ENCODE peak calls at places on chromosomes 13 and 19, in nine cellular contexts. R is PC-3, Z is OCI-LY7, U is neural progenitor cell, V is HCT116, F is GM23248, J is MM.1S, L is GM23338, O is SK-N-SH. B is an unnamed sample.

GRCh38 chr19:13208131-13208963 is 58.1 kb downstream of the IER2 start:
- DNase-seq in R (no peak), Z (peak), U (peak), V (no peak), F (peak), J (peak), L (no peak), O (no peak), B (no peak)

GRCh38 chr13:61414686-61415664 is 674 bp downstream of the PCDH20 start:
- DNase-seq in R (peak), Z (no peak), U (peak), V (no peak), F (no peak), J (no peak), L (peak), O (peak), B (peak)

GRCh38 chr13:40170091-40170490 is 496.4 kb downstream of the FOXO1 start:
- DNase-seq in R (no peak), Z (no peak), U (no peak), V (no peak), F (peak), J (no peak), L (no peak), O (no peak), B (no peak)

GRCh38 chr13:46665630-46666482 is 112.9 kb downstream of the LRCH1 start:
- DNase-seq in R (peak), Z (no peak), U (no peak), V (no peak), F (no peak), J (no peak), L (no peak), O (peak), B (peak)

GRCh38 chr13:85710545-85710944 is 88.7 kb downstream of the SLITRK6 start:
- DNase-seq in R (no peak), Z (no peak), U (no peak), V (no peak), F (no peak), J (no peak), L (no peak), O (no peak), B (no peak)

GRCh38 chr13:90899411-90899810 is 448.1 kb upstream of the MIR17HG start:
- DNase-seq in R (no peak), Z (no peak), U (no peak), V (no peak), F (no peak), J (no peak), L (no peak), O (no peak), B (no peak)

GRCh38 chr19:48632692-48633147 is 4.5 kb downstream of the DBP start:
- DNase-seq in R (no peak), Z (no peak), U (no peak), V (no peak), F (peak), J (peak), L (no peak), O (no peak), B (peak)

GRCh38 chr13:74272826-74273225 is 138.6 kb upstream of the KLF12 start:
- DNase-seq in R (no peak), Z (no peak), U (no peak), V (no peak), F (no peak), J (no peak), L (no peak), O (no peak), B (no peak)

GRCh38 chr13:112733112-112733511 is 43.3 kb downstream of the ATP11A start:
- DNase-seq in R (no peak), Z (no peak), U (peak), V (no peak), F (no peak), J (no peak), L (peak), O (peak), B (no peak)

GRCh38 chr13:62387642-62388041 is 972.0 kb upstream of the PCDH20 start:
- DNase-seq in R (peak), Z (no peak), U (peak), V (peak), F (peak), J (no peak), L (peak), O (peak), B (peak)

GRCh38 chr19:19539738-19540703 is 2.0 kb downstream of the CILP2 start:
- DNase-seq in R (peak), Z (peak), U (peak), V (peak), F (peak), J (no peak), L (peak), O (peak), B (peak)

GRCh38 chr13:47934371-47934770 is 66.7 kb downstream of the SUCLA2 start:
- DNase-seq in R (no peak), Z (no peak), U (no peak), V (no peak), F (no peak), J (no peak), L (no peak), O (no peak), B (no peak)

GRCh38 chr19:35509018-35509652 is 4.3 kb downstream of the DMKN start:
- DNase-seq in R (peak), Z (no peak), U (peak), V (peak), F (peak), J (no peak), L (peak), O (no peak), B (peak)

GRCh38 chr19:6318772-6319171 is 14.6 kb downstream of the ACER1 start:
- DNase-seq in R (peak), Z (no peak), U (no peak), V (no peak), F (peak), J (no peak), L (no peak), O (no peak), B (no peak)

GRCh38 chr13:30690282-30691188 is 44.8 kb upstream of the ALOX5AP start:
- DNase-seq in R (peak), Z (peak), U (no peak), V (no peak), F (peak), J (peak), L (no peak), O (no peak), B (peak)

GRCh38 chr13:94177041-94177440 is 302.4 kb downstream of the DCT start:
- DNase-seq in R (no peak), Z (no peak), U (no peak), V (no peak), F (no peak), J (no peak), L (no peak), O (no peak), B (no peak)

GRCh38 chr13:92984151-92984550 is 242.5 kb upstream of the GPC6 start:
- DNase-seq in R (no peak), Z (no peak), U (no peak), V (no peak), F (no peak), J (no peak), L (no peak), O (no peak), B (no peak)

GRCh38 chr19:56309511-56310185 is 5.0 kb downstream of the ZSCAN5A start:
- DNase-seq in R (peak), Z (peak), U (peak), V (peak), F (peak), J (peak), L (peak), O (peak), B (peak)

GRCh38 chr13:33752631-33753030 is 65.3 kb upstream of the RFC3 start:
- DNase-seq in R (no peak), Z (no peak), U (no peak), V (no peak), F (no peak), J (no peak), L (no peak), O (no peak), B (no peak)

GRCh38 chr13:110449225-110450015 is 112.1 kb downstream of the RAB20 start:
- DNase-seq in R (no peak), Z (no peak), U (no peak), V (no peak), F (no peak), J (no peak), L (no peak), O (no peak), B (no peak)

GRCh38 chr19:49587227-49587626 is 3.8 kb upstream of the PRR12 start:
- DNase-seq in R (no peak), Z (no peak), U (no peak), V (no peak), F (no peak), J (no peak), L (no peak), O (no peak), B (no peak)

GRCh38 chr19:30870861-30871260 is 478.4 kb downstream of the TSHZ3 start:
- DNase-seq in R (no peak), Z (no peak), U (no peak), V (no peak), F (peak), J (no peak), L (no peak), O (peak), B (peak)

GRCh38 chr19:22619371-22619770 is 14.8 kb upstream of the ZNF492 start:
- DNase-seq in R (no peak), Z (no peak), U (no peak), V (no peak), F (no peak), J (no peak), L (no peak), O (no peak), B (no peak)

GRCh38 chr19:18593367-18594095 is 4.9 kb downstream of the REX1BD start:
- DNase-seq in R (peak), Z (peak), U (peak), V (no peak), F (peak), J (no peak), L (peak), O (peak), B (no peak)

GRCh38 chr13:79741006-79741405 is 260.1 kb downstream of the NDFIP2 start:
- DNase-seq in R (no peak), Z (no peak), U (no peak), V (no peak), F (peak), J (no peak), L (no peak), O (peak), B (peak)

GRCh38 chr19:10112895-10113591 is 1.6 kb downstream of the P2RY11 start:
- DNase-seq in R (peak), Z (peak), U (peak), V (no peak), F (peak), J (peak), L (peak), O (peak), B (peak)

GRCh38 chr19:40907968-40908735 is 26.1 kb upstream of the CYP2A7 start:
- DNase-seq in R (no peak), Z (no peak), U (peak), V (no peak), F (peak), J (no peak), L (peak), O (no peak), B (no peak)

DNA sequence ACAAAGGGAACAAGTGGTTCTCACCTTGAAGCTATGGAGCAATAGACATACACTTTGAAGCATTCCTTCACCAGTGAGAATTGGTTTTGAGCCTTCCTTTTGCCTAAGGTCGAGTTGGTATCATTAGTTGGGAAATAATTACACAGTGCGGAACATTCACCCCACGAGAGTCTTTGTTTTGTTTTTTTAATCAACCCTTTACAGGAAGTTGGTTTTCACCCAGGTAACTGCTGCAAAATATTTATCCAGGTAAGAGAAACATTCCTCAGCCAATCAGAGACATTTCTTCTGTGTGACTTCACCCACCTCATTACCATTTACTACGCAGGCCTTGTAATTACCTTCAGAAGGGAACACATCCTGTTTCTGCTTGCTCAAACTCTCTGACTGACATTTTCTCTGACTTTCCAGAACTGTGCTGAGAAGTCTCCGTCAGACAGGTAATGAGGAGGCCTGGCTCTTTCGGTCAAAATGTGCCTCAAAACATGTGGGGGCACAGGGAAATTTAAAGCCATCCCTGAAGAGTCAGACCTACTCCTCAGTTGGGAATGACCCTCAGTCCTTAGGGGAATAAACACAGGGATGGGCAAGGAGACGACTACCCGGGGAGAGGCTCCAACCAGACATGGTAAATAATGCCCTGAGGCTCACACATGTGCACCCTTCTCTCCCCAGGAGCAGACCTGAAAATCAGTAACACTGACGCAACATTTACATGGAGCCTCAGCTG is 22.7 kb upstream of the SERP2 start:
- DNase-seq in R (no peak), Z (no peak), U (no peak), V (no peak), F (no peak), J (no peak), L (peak), O (peak), B (no peak)
- H2AFZ ChIP-seq in R (no peak), Z (no peak), U (no peak), V (no peak), F (no peak), J (no peak), L (peak), O (no peak), B (no peak)

GRCh38 chr13:28540612-28541011 is 45.7 kb upstream of the FLT1 start:
- DNase-seq in R (peak), Z (no peak), U (no peak), V (no peak), F (no peak), J (no peak), L (no peak), O (no peak), B (no peak)
- TF ChIP-seq EZH2phosphoT487 in R (no peak), Z (no peak), U (no peak), V (no peak), F (no peak), J (no peak), L (no peak), O (no peak), B (no peak)

GRCh38 chr19:17107546-17108452 is 32.2 kb downstream of the MYO9B start:
- DNase-seq in R (peak), Z (no peak), U (no peak), V (peak), F (peak), J (no peak), L (no peak), O (peak), B (peak)
- H2AFZ ChIP-seq in R (peak), Z (no peak), U (no peak), V (no peak), F (peak), J (no peak), L (no peak), O (peak), B (no peak)

GRCh38 chr19:50695251-50696064 is 24.1 kb downstream of the SHANK1 start:
- DNase-seq in R (no peak), Z (no peak), U (peak), V (no peak), F (peak), J (no peak), L (peak), O (peak), B (peak)

GRCh38 chr19:50693064-50693975 is 26.3 kb downstream of the SHANK1 start:
- DNase-seq in R (no peak), Z (no peak), U (peak), V (no peak), F (no peak), J (no peak), L (peak), O (peak), B (no peak)

GRCh38 chr19:50694815-50695145 is 24.8 kb downstream of the SHANK1 start:
- DNase-seq in R (no peak), Z (no peak), U (no peak), V (no peak), F (no peak), J (no peak), L (peak), O (no peak), B (no peak)

GRCh38 chr19:50697414-50698124 is 22.0 kb downstream of the SHANK1 start:
- DNase-seq in R (no peak), Z (no peak), U (no peak), V (no peak), F (no peak), J (no peak), L (no peak), O (no peak), B (no peak)

DNA sequence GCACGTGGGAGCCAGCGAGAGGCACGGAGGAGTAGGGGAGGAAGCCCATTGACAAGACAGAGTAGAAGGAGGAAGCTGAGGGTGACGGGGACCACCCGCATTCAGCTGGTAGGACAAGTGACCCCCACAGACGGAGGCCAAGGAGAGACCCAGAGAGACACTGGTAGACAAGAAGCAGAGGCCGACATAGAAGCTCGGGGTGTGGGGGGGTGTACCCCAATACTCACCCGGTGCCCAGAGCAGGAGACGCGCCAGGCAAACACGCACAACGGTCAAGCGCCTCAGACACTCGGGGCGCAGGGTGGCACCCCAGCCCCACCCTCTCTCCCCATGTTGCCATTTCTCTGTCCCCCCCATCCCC is 23.6 kb downstream of the SHANK1 start:
- DNase-seq in R (no peak), Z (no peak), U (no peak), V (no peak), F (no peak), J (no peak), L (no peak), O (no peak), B (no peak)
- TF ChIP-seq EZH2phosphoT487 in R (no peak), Z (no peak), U (no peak), V (no peak), F (no peak), J (no peak), L (no peak), O (no peak), B (no peak)

DNA sequence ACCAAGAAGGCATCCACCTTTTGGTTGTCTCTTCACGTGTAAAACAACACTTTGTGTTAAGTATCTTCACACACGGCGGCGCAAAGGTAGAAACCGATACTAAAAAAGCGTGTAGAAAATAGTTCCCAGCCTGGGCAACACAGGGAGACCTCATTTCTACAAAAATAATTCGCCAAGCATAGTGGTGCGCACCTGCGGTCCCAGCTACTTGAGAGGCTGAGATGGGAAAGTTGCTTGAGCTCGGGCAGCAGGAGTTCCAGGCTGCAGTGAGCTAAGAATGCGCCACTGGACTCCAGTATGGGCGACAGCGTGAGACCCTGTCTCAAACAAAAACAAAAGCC is 573 bp upstream of the ERCC5 start:
- DNase-seq in R (no peak), Z (no peak), U (no peak), V (no peak), F (no peak), J (no peak), L (no peak), O (no peak), B (no peak)
- H2AFZ ChIP-seq in R (peak), Z (peak), U (peak), V (peak), F (peak), J (peak), L (peak), O (peak), B (peak)